ENCODE peak calls at places on chromosome 5, in five cellular contexts. L, U, E, R and Z are unnamed samples.
A peak's percentile ranks its signal among the peaks of the same experiment; 100 is the strongest.

GRCh38 chr5:134994560-134995156 is 27.0 kb downstream of the CATSPER3 start:
- DNase-seq in L (no peak), U (no peak), E (peak; percentile 46), R (no peak), Z (peak; percentile 49)

GRCh38 chr5:96649251-96649937 is 12.8 kb upstream of the CAST start:
- DNase-seq in L (no peak), U (no peak), E (no peak), R (no peak), Z (no peak)

GRCh38 chr5:173602423-173602822 is 14.0 kb downstream of the BOD1 start:
- DNase-seq in L (no peak), U (no peak), E (no peak), R (no peak), Z (peak; percentile 25)

GRCh38 chr5:56827043-56827442 is 11.7 kb downstream of the MAP3K1 start:
- DNase-seq in L (no peak), U (no peak), E (no peak), R (no peak), Z (peak; percentile 11)

GRCh38 chr5:122599000-122599399 is 175.9 kb upstream of the SNX2 start:
- DNase-seq in L (no peak), U (no peak), E (no peak), R (no peak), Z (no peak)

GRCh38 chr5:171317225-171317624 is 8.2 kb downstream of the TLX3 start:
- DNase-seq in L (no peak), U (no peak), E (no peak), R (no peak), Z (no peak)

GRCh38 chr5:179165421-179166170 is 105.4 kb downstream of the ZNF354C start:
- DNase-seq in L (no peak), U (no peak), E (no peak), R (no peak), Z (no peak)

GRCh38 chr5:157870837-157871834 is 12.2 kb upstream of the CLINT1 start:
- DNase-seq in L (no peak), U (no peak), E (no peak), R (peak; percentile 87), Z (no peak)

GRCh38 chr5:74994791-74995190 is 57.6 kb downstream of the GCNT4 start:
- DNase-seq in L (no peak), U (no peak), E (no peak), R (no peak), Z (no peak)

GRCh38 chr5:122500245-122501086 is 188.4 kb downstream of the SNCAIP start:
- DNase-seq in L (peak; percentile 12), U (peak; percentile 40), E (peak; percentile 10), R (no peak), Z (peak; percentile 27)

GRCh38 chr5:1106385-1107166 is 5.3 kb downstream of the SLC12A7 start:
- DNase-seq in L (no peak), U (no peak), E (no peak), R (no peak), Z (peak; percentile 26)

GRCh38 chr5:181217111-181217804 is 5.8 kb upstream of the TRIM41 start:
- DNase-seq in L (no peak), U (peak; percentile 68), E (no peak), R (no peak), Z (no peak)